ENCODE peak calls at places on chromosome 16, in nine cellular contexts. X is DMS79; B is Calu3; A is stimulated activated CD4-positive, alpha-beta T cell treated with anti-CD3 and anti-CD28 coated beads, Interleukin-4, amount 100 ng/mL, for 48 hours; N is substantia nigra; G is KBM-7; Z is CD4-positive, alpha-beta T cell; K is breast epithelium; U is retina. J is an unnamed sample.

GRCh38 chr16:14148016-14148415 is 76.9 kb downstream of the MRTFB start:
- DNase-seq in X (no peak), N (no peak), A (no peak), U (no peak), Z (no peak), B (no peak), G (no peak), K (no peak), J (no peak)

GRCh38 chr16:48959204-48959603 is 322.4 kb downstream of the CBLN1 start:
- DNase-seq in U (no peak), G (no peak), A (no peak), Z (no peak), B (no peak), X (no peak), N (no peak), K (no peak), J (no peak)

GRCh38 chr16:27446721-27447120 is 44.7 kb downstream of the IL21R start:
- DNase-seq in A (peak; percentile 26), B (no peak), N (no peak), K (no peak), Z (peak; percentile 77), U (no peak), G (no peak), X (no peak), J (no peak)

GRCh38 chr16:84308120-84308519 is 13.4 kb downstream of the WFDC1 start:
- DNase-seq in A (no peak), K (no peak), N (peak; percentile 11), G (peak; percentile 59), X (no peak), U (no peak), Z (no peak), B (peak; percentile 78), J (no peak)

GRCh38 chr16:29126621-29127020 is 141.8 kb downstream of the LAT start:
- DNase-seq in Z (no peak), U (no peak), N (no peak), X (no peak), B (no peak), K (no peak), A (no peak), G (no peak), J (no peak)

GRCh38 chr16:68393333-68393732 is 55.0 kb downstream of the SMPD3 start:
- DNase-seq in G (no peak), Z (no peak), N (no peak), B (no peak), K (no peak), X (no peak), A (no peak), U (no peak), J (no peak)

GRCh38 chr16:89000207-89000959 is 23.4 kb upstream of the CBFA2T3 start:
- DNase-seq in G (no peak), X (no peak), Z (no peak), N (no peak), A (no peak), U (no peak), B (no peak), K (no peak), J (no peak)

GRCh38 chr16:77812856-77813523 is 24.6 kb downstream of the VAT1L start:
- DNase-seq in N (no peak), X (no peak), U (no peak), A (no peak), Z (no peak), G (no peak), B (no peak), K (no peak), J (no peak)

GRCh38 chr16:69567031-69567680 is 1.4 kb downstream of the NFAT5 start:
- DNase-seq in B (peak; percentile 45), Z (no peak), A (no peak), N (no peak), X (no peak), K (no peak), G (peak; percentile 58), U (peak; percentile 68), J (no peak)

GRCh38 chr16:19595043-19595767 is 39.7 kb downstream of the VPS35L start:
- DNase-seq in A (no peak), G (no peak), X (no peak), U (no peak), N (no peak), K (no peak), B (peak; percentile 78), Z (no peak), J (peak; percentile 29)

GRCh38 chr16:80914379-80915078 is 92.2 kb downstream of the CMC2 start:
- DNase-seq in X (no peak), A (no peak), U (no peak), B (no peak), G (no peak), Z (no peak), K (no peak), N (no peak), J (no peak)

GRCh38 chr16:14061732-14062259 is 9.3 kb upstream of the MRTFB start:
- DNase-seq in B (no peak), X (no peak), N (no peak), Z (no peak), U (no peak), G (no peak), A (no peak), K (no peak), J (peak; percentile 18)

GRCh38 chr16:22938647-22939046 is 124.7 kb downstream of the HS3ST2 start:
- DNase-seq in U (no peak), G (no peak), A (no peak), K (no peak), N (no peak), X (no peak), B (no peak), Z (no peak), J (no peak)

GRCh38 chr16:77402118-77402517 is 32.7 kb downstream of the ADAMTS18 start:
- DNase-seq in G (no peak), Z (no peak), K (no peak), N (no peak), X (no peak), B (no peak), A (no peak), U (no peak), J (no peak)

GRCh38 chr16:11916524-11917285 is 949 bp upstream of the GSPT1 start:
- DNase-seq in K (peak; percentile 53), G (no peak), B (peak; percentile 65), Z (no peak), A (no peak), N (no peak), U (no peak), X (no peak), J (peak; percentile 63)

GRCh38 chr16:48542020-48542473 is 67.9 kb downstream of the N4BP1 start:
- DNase-seq in U (no peak), X (no peak), B (peak; percentile 55), G (peak; percentile 69), A (no peak), N (peak; percentile 69), K (no peak), Z (no peak), J (peak; percentile 61)

GRCh38 chr16:68331879-68332410 is 21.1 kb downstream of the PRMT7 start:
- DNase-seq in B (no peak), G (no peak), U (no peak), K (no peak), Z (no peak), N (no peak), A (no peak), X (no peak), J (no peak)

GRCh38 chr16:73389075-73389474 is 341.1 kb upstream of the ZFHX3 start:
- DNase-seq in X (no peak), K (no peak), Z (no peak), A (no peak), U (no peak), B (no peak), G (no peak), N (no peak), J (no peak)

GRCh38 chr16:5215911-5216310 is 118.3 kb upstream of the EEF2KMT start:
- DNase-seq in X (peak; percentile 40), N (peak; percentile 8), G (no peak), K (no peak), Z (no peak), U (no peak), A (no peak), B (no peak), J (no peak)

GRCh38 chr16:55055262-55055661 is 124.6 kb downstream of the IRX5 start:
- DNase-seq in Z (no peak), X (no peak), N (no peak), A (no peak), G (no peak), B (no peak), K (no peak), U (no peak), J (no peak)

GRCh38 chr16:54493076-54493475 is 206.5 kb upstream of the IRX3 start:
- DNase-seq in B (no peak), X (no peak), K (no peak), U (no peak), N (no peak), G (no peak), A (no peak), Z (no peak), J (no peak)

GRCh38 chr16:2857451-2858244 is at the start of gene PRSS22:
- DNase-seq in X (no peak), N (no peak), B (peak; percentile 95), K (peak; percentile 78), G (no peak), A (no peak), U (no peak), Z (no peak), J (peak; percentile 72)

GRCh38 chr16:4556112-4556511 is at the start of gene C16orf96:
- DNase-seq in N (no peak), A (no peak), Z (no peak), B (no peak), U (no peak), G (no peak), X (no peak), K (no peak), J (peak; percentile 38)

GRCh38 chr16:29815032-29815721 is 775 bp upstream of the PAGR1 start:
- DNase-seq in B (no peak), G (peak; percentile 18), A (no peak), X (peak; percentile 9), Z (no peak), U (no peak), N (no peak), K (no peak), J (no peak)

GRCh38 chr16:51154271-51155171 is 3.5 kb upstream of the SALL1 start:
- DNase-seq in A (no peak), N (peak; percentile 71), B (no peak), K (no peak), U (peak; percentile 68), Z (no peak), G (no peak), X (no peak), J (no peak)

GRCh38 chr16:3642397-3643094 is 11.9 kb upstream of the DNASE1 start:
- DNase-seq in A (no peak), K (peak; percentile 70), N (no peak), Z (no peak), X (no peak), B (peak; percentile 78), G (no peak), U (peak; percentile 45), J (no peak)

GRCh38 chr16:65305588-65305987 is 183.7 kb upstream of the CDH11 start:
- DNase-seq in X (no peak), B (no peak), Z (no peak), G (no peak), A (no peak), N (no peak), K (no peak), U (no peak), J (no peak)

GRCh38 chr16:15960124-15960971 is 10.9 kb downstream of the ABCC1 start:
- DNase-seq in Z (no peak), U (no peak), G (no peak), A (no peak), K (no peak), X (no peak), B (no peak), N (no peak), J (no peak)